ENCODE peak calls at places on chromosome 9, in four cellular contexts. One of them, this sample, is unnamed.

GRCh38 chr9:80650964-80651555 is 1038.3 kb downstream of the TLE1 start:
- DNase-seq in astrocyte: peak
- DNase-seq in fibroblast of lung: peak
- DNase-seq in endothelial cell of umbilical vein: peak
- DNase-seq in this sample: no peak

GRCh38 chr9:124869986-124870560 is 8.1 kb downstream of the ARPC5L start:
- DNase-seq in endothelial cell of umbilical vein: peak
- DNase-seq in fibroblast of lung: peak
- DNase-seq in astrocyte: no peak
- DNase-seq in this sample: no peak

GRCh38 chr9:76369583-76369982 is 24.6 kb downstream of the RFK start:
- DNase-seq in endothelial cell of umbilical vein: peak
- DNase-seq in astrocyte: peak
- DNase-seq in fibroblast of lung: peak
- DNase-seq in this sample: no peak

GRCh38 chr9:127968046-127968445 is 12.7 kb downstream of the EEIG1 start:
- DNase-seq in endothelial cell of umbilical vein: peak
- DNase-seq in fibroblast of lung: peak
- DNase-seq in astrocyte: peak
- DNase-seq in this sample: no peak

GRCh38 chr9:16074962-16075361 is 522.1 kb downstream of the CCDC171 start:
- DNase-seq in astrocyte: peak
- DNase-seq in fibroblast of lung: peak
- DNase-seq in endothelial cell of umbilical vein: no peak
- DNase-seq in this sample: no peak

GRCh38 chr9:136119259-136120118 is 814 bp upstream of the TMEM250 start:
- DNase-seq in astrocyte: no peak
- DNase-seq in fibroblast of lung: no peak
- DNase-seq in endothelial cell of umbilical vein: peak
- DNase-seq in this sample: no peak

GRCh38 chr9:81490605-81491331 is 198.6 kb downstream of the TLE1 start:
- DNase-seq in endothelial cell of umbilical vein: peak
- DNase-seq in astrocyte: peak
- DNase-seq in fibroblast of lung: peak
- DNase-seq in this sample: no peak

GRCh38 chr9:124284940-124285441 is 27.2 kb downstream of the NEK6 start:
- DNase-seq in endothelial cell of umbilical vein: no peak
- DNase-seq in astrocyte: peak
- DNase-seq in fibroblast of lung: peak
- DNase-seq in this sample: no peak

GRCh38 chr9:109705515-109705914 is 74.5 kb upstream of the PALM2AKAP2 start:
- DNase-seq in astrocyte: peak
- DNase-seq in endothelial cell of umbilical vein: no peak
- DNase-seq in fibroblast of lung: peak
- DNase-seq in this sample: peak

GRCh38 chr9:112535811-112536210 is 49.2 kb downstream of the KIAA1958 start:
- DNase-seq in fibroblast of lung: peak
- DNase-seq in endothelial cell of umbilical vein: peak
- DNase-seq in astrocyte: peak
- DNase-seq in this sample: no peak

GRCh38 chr9:33737811-33738606 is 57.4 kb upstream of the PRSS3 start:
- DNase-seq in astrocyte: peak
- DNase-seq in endothelial cell of umbilical vein: peak
- DNase-seq in fibroblast of lung: peak
- DNase-seq in this sample: peak

GRCh38 chr9:36503172-36504153 is 69.2 kb upstream of the MELK start:
- DNase-seq in fibroblast of lung: no peak
- DNase-seq in astrocyte: no peak
- DNase-seq in endothelial cell of umbilical vein: no peak
- DNase-seq in this sample: no peak

GRCh38 chr9:131758972-131759647 is 19.2 kb upstream of the RAPGEF1 start:
- DNase-seq in endothelial cell of umbilical vein: no peak
- DNase-seq in astrocyte: no peak
- DNase-seq in fibroblast of lung: no peak
- DNase-seq in this sample: no peak

DNA sequence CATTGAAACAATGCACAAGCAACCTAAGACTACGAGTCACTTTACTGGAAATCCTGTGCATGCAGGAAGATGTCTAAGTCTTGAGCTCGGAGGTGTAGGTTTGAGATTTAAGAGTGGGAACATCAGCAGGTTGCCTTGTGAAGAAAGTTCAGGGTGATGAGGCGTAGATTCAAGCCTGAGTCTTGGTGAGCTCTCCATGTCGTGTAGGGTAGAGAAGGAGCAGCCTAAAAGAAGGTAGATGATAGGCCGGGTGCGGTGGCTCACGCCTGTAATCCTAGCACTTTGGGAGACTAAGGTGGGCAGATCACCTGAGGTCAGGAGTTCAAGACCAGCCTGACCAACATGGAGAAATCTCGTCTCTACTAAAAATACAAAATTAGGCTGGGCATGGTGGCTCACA is 30.2 kb upstream of the ANKRD18A start:
- DNase-seq in fibroblast of lung: no peak
- DNase-seq in endothelial cell of umbilical vein: no peak
- DNase-seq in astrocyte: no peak
- DNase-seq in this sample: no peak
- TF ChIP-seq EZH2 in fibroblast of lung: no peak
- TF ChIP-seq EZH2 in endothelial cell of umbilical vein: no peak
- TF ChIP-seq EZH2 in astrocyte: no peak
- TF ChIP-seq EZH2 in this sample: no peak

GRCh38 chr9:129258823-129259301 is 80.8 kb upstream of the IER5L start:
- DNase-seq in astrocyte: no peak
- DNase-seq in fibroblast of lung: no peak
- DNase-seq in endothelial cell of umbilical vein: no peak
- DNase-seq in this sample: no peak

GRCh38 chr9:129262261-129262660 is 84.2 kb upstream of the IER5L start:
- DNase-seq in fibroblast of lung: no peak
- DNase-seq in endothelial cell of umbilical vein: no peak
- DNase-seq in astrocyte: no peak
- DNase-seq in this sample: no peak

GRCh38 chr9:129258124-129258822 is 80.2 kb upstream of the IER5L start:
- DNase-seq in endothelial cell of umbilical vein: peak
- DNase-seq in astrocyte: peak
- DNase-seq in fibroblast of lung: peak
- DNase-seq in this sample: peak

GRCh38 chr9:129256959-129257713 is 79.1 kb upstream of the IER5L start:
- DNase-seq in endothelial cell of umbilical vein: no peak
- DNase-seq in fibroblast of lung: no peak
- DNase-seq in astrocyte: no peak
- DNase-seq in this sample: no peak

DNA sequence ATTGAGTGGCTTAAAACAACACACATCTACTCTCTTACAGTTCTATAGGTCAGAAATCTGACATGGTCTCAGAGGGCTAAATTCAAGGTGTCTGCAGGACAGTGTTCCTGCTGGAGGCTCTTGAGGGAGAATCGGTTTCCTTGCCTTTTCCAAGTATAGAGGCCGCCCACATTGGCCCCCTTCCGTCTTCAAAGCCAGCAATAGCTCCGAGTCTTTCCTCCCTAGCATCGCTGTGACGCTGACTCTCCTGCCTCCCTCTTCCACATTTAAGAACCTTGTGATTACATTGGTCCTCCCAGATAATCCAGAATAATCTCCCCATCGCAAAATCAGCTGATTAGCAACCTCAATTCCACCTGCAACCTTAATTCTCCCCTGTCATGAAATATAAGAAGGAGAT is 81.3 kb upstream of the IER5L start:
- DNase-seq in endothelial cell of umbilical vein: no peak
- DNase-seq in fibroblast of lung: no peak
- DNase-seq in astrocyte: no peak
- DNase-seq in this sample: no peak
- TF ChIP-seq EZH2 in endothelial cell of umbilical vein: no peak
- TF ChIP-seq EZH2 in fibroblast of lung: no peak
- TF ChIP-seq EZH2 in astrocyte: no peak
- TF ChIP-seq EZH2 in this sample: no peak

DNA sequence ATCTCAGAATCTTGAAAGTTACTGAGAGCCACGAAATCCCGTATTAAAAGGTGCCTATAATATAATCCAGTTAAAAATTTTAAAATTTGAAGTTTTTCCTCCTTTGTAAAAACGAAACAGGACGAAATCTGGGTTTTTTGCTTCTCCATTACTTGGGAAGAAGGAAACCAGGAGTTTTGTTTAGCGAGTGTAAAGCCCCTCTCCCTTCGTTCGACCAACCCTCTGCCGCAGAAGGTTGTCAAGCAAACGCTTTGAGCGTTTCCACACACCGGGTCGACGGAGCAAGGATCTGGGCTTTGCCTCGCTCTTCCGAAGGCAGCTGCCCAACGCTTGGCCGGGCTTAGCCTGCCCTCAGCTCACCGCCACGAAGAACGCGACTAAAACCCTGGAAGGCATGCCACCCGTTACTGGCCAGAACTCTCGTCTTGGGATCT is 1.6 kb upstream of the FOXE1 start:
- DNase-seq in endothelial cell of umbilical vein: no peak
- DNase-seq in astrocyte: no peak
- DNase-seq in fibroblast of lung: no peak
- DNase-seq in this sample: no peak
- TF ChIP-seq EZH2 in endothelial cell of umbilical vein: no peak
- TF ChIP-seq EZH2 in astrocyte: peak
- TF ChIP-seq EZH2 in fibroblast of lung: peak
- TF ChIP-seq EZH2 in this sample: no peak

GRCh38 chr9:137129089-137129455 is 9.9 kb upstream of the GRIN1 start:
- DNase-seq in astrocyte: no peak
- DNase-seq in fibroblast of lung: peak
- DNase-seq in endothelial cell of umbilical vein: no peak
- DNase-seq in this sample: no peak

GRCh38 chr9:137130176-137130755 is 8.7 kb upstream of the GRIN1 start:
- DNase-seq in fibroblast of lung: no peak
- DNase-seq in endothelial cell of umbilical vein: no peak
- DNase-seq in astrocyte: no peak
- DNase-seq in this sample: no peak

GRCh38 chr9:137127301-137128157 is 11.4 kb upstream of the GRIN1 start:
- DNase-seq in endothelial cell of umbilical vein: peak
- DNase-seq in fibroblast of lung: no peak
- DNase-seq in astrocyte: no peak
- DNase-seq in this sample: no peak

GRCh38 chr9:137128158-137129088 is 10.5 kb upstream of the GRIN1 start:
- DNase-seq in endothelial cell of umbilical vein: no peak
- DNase-seq in astrocyte: no peak
- DNase-seq in fibroblast of lung: no peak
- DNase-seq in this sample: no peak

GRCh38 chr9:137129456-137130175 is 9.3 kb upstream of the GRIN1 start:
- DNase-seq in endothelial cell of umbilical vein: peak
- DNase-seq in fibroblast of lung: peak
- DNase-seq in astrocyte: peak
- DNase-seq in this sample: peak
- TF ChIP-seq EZH2 in endothelial cell of umbilical vein: no peak
- TF ChIP-seq EZH2 in fibroblast of lung: no peak
- TF ChIP-seq EZH2 in astrocyte: no peak
- TF ChIP-seq EZH2 in this sample: no peak

GRCh38 chr9:4297795-4298254 is 2.0 kb downstream of the GLIS3 start:
- DNase-seq in fibroblast of lung: peak
- DNase-seq in endothelial cell of umbilical vein: peak
- DNase-seq in astrocyte: peak
- DNase-seq in this sample: no peak

GRCh38 chr9:4298255-4299005 is 1.4 kb downstream of the GLIS3 start:
- DNase-seq in astrocyte: no peak
- DNase-seq in endothelial cell of umbilical vein: peak
- DNase-seq in fibroblast of lung: no peak
- DNase-seq in this sample: no peak

GRCh38 chr9:4301302-4301701 is 1.4 kb upstream of the GLIS3 start:
- DNase-seq in fibroblast of lung: peak
- DNase-seq in endothelial cell of umbilical vein: no peak
- DNase-seq in astrocyte: peak
- DNase-seq in this sample: no peak

GRCh38 chr9:4297151-4297794 is 2.6 kb downstream of the GLIS3 start:
- DNase-seq in endothelial cell of umbilical vein: peak
- DNase-seq in astrocyte: peak
- DNase-seq in fibroblast of lung: peak
- DNase-seq in this sample: no peak

GRCh38 chr9:4299006-4299795 is 667 bp downstream of the GLIS3 start:
- DNase-seq in endothelial cell of umbilical vein: peak
- DNase-seq in astrocyte: peak
- DNase-seq in fibroblast of lung: peak
- DNase-seq in this sample: no peak
- TF ChIP-seq EZH2 in endothelial cell of umbilical vein: no peak
- TF ChIP-seq EZH2 in astrocyte: no peak
- TF ChIP-seq EZH2 in fibroblast of lung: no peak
- TF ChIP-seq EZH2 in this sample: no peak